ENCODE peak calls at places on chromosome 1, in nine cellular contexts. S, H, V, A, R, J, M, I and L are unnamed samples.

GRCh38 chr1:12150456-12151200 is 16.2 kb upstream of the TNFRSF1B start:
- DNase-seq in M (no peak), H (no peak), S (no peak), I (no peak), V (peak; percentile 45), R (peak; percentile 70), A (no peak), J (peak; percentile 57), L (no peak)

GRCh38 chr1:10007161-10007560 is 10.1 kb downstream of the RBP7 start:
- DNase-seq in R (no peak), A (no peak), I (no peak), J (no peak), S (no peak), M (no peak), H (no peak), V (no peak), L (no peak)

GRCh38 chr1:36553591-36554417 is 71.1 kb upstream of the CSF3R start:
- DNase-seq in H (peak; percentile 97), R (peak; percentile 29), J (peak; percentile 54), V (peak; percentile 63), M (peak; percentile 69), I (no peak), S (peak; percentile 46), A (peak; percentile 52), L (no peak)

GRCh38 chr1:162919043-162919442 is 58.1 kb upstream of the CCDC190 start:
- DNase-seq in M (no peak), R (no peak), V (no peak), H (no peak), J (no peak), S (no peak), I (no peak), A (no peak), L (no peak)

GRCh38 chr1:205660361-205660760 is 19.9 kb downstream of the SLC45A3 start:
- DNase-seq in S (no peak), H (no peak), A (no peak), J (no peak), M (no peak), I (no peak), R (no peak), V (no peak), L (no peak)

GRCh38 chr1:65395887-65396612 is 24.4 kb upstream of the LEPR start:
- DNase-seq in A (no peak), S (no peak), J (no peak), V (no peak), R (no peak), I (peak; percentile 79), M (no peak), H (peak; percentile 56), L (no peak)

GRCh38 chr1:165073402-165074007 is 283.0 kb downstream of the LMX1A start:
- DNase-seq in S (no peak), M (no peak), I (peak; percentile 27), A (no peak), J (no peak), R (peak; percentile 3), H (peak; percentile 86), V (no peak), L (no peak)

GRCh38 chr1:42736152-42736551 is 3.9 kb downstream of the CLDN19 start:
- DNase-seq in I (no peak), R (no peak), M (no peak), J (no peak), H (peak; percentile 64), V (no peak), S (no peak), A (no peak), L (no peak)

GRCh38 chr1:201539561-201540404 is 856 bp downstream of the NAV1 start:
- DNase-seq in R (no peak), V (no peak), S (peak; percentile 59), M (peak; percentile 74), I (peak; percentile 60), J (no peak), A (peak; percentile 47), H (peak; percentile 75), L (no peak)

GRCh38 chr1:201537028-201537427 is 1.9 kb upstream of the NAV1 start:
- DNase-seq in H (no peak), V (no peak), R (no peak), J (no peak), S (no peak), M (no peak), I (no peak), A (no peak), L (no peak)

GRCh38 chr1:201537467-201537866 is 1.5 kb upstream of the NAV1 start:
- DNase-seq in S (no peak), R (no peak), I (no peak), V (no peak), M (no peak), J (no peak), H (no peak), A (no peak), L (no peak)

GRCh38 chr1:201537966-201538617 is 835 bp upstream of the NAV1 start:
- DNase-seq in S (no peak), H (peak; percentile 76), V (no peak), J (no peak), R (no peak), M (no peak), I (no peak), A (no peak), L (no peak)

DNA sequence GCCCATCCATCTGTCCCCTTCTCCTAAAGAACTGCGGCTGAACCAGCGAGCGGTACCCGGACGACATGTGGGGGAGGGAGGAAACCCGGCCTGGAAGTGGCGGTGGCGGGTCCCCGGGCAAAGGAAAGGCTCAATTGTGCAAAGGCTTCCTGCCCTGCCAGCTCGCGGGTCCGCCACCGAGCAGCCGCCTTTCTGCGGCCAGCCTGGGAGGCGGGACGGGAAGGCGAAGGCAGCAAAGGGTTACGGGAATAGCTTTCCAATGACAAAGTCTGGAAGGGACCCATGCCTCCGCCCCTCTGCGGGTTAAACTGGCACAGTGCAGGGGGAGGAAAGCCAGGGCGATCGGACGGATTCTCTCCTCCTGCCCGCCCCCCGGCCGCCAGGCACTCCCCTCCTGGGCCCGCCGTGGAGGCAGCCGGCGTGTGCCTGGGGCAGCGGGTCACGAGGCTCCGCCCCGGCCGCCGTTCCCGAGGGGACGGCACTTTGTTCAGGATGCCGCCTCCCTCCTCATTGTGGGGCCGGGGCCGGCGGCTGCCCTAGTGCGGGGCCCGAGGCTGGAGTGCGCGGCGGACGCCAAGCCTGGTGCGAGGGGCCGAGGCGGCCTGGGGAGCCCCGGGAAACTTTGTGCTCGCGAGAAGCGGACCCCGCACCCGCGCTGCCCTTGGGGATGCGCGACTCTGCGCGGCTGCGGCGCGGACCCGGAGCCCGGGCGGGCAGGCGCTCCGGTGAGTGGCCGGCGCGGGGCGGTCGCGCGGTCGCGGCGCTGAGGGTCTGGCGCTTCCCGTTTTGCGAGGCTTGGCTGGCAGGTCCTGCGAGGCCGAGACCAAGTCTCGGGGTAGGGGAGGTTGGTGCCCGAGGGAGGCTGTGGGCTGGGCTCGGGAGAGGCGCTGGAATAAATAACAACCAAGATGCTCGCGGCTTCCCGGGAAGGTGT is at the start of gene NAV1:
- DNase-seq in S (peak; percentile 70), H (peak; percentile 75), J (no peak), M (peak; percentile 83), R (no peak), I (peak; percentile 75), A (peak; percentile 52), V (no peak), L (no peak)
- H3K4me3 ChIP-seq in S (peak within 1 kb of the TSS; percentile 81), H (peak within 1 kb of the TSS; percentile 94), J (peak within 1 kb of the TSS; percentile 34), M (peak within 1 kb of the TSS; percentile 73), R (peak within 1 kb of the TSS; percentile 50), I (peak within 1 kb of the TSS; percentile 85), A (peak within 1 kb of the TSS; percentile 72), V (peak within 1 kb of the TSS; percentile 43), L (peak within 1 kb of the TSS; percentile 51)

GRCh38 chr1:72037745-72038343 is 244.5 kb downstream of the NEGR1 start:
- DNase-seq in A (peak; percentile 17), S (no peak), V (no peak), J (no peak), H (peak; percentile 80), M (no peak), R (no peak), I (peak; percentile 13), L (no peak)
- TF ChIP-seq CTCF in A (peak; percentile 54), S (peak; percentile 66), V (no peak), J (peak; percentile 40), H (peak; percentile 81), M (no peak), R (peak; percentile 56), I (peak; percentile 53), L (peak; percentile 60)

GRCh38 chr1:24178404-24178803 is 8.7 kb downstream of the IFNLR1 start:
- DNase-seq in I (no peak), M (no peak), A (no peak), S (no peak), V (no peak), H (no peak), J (no peak), R (no peak), L (no peak)

GRCh38 chr1:24179251-24179895 is 7.7 kb downstream of the IFNLR1 start:
- DNase-seq in S (no peak), R (no peak), M (no peak), V (no peak), I (no peak), H (no peak), A (no peak), J (no peak), L (no peak)

GRCh38 chr1:24173638-24174325 is 13.3 kb downstream of the IFNLR1 start:
- DNase-seq in I (no peak), J (no peak), V (no peak), R (no peak), M (no peak), A (no peak), H (no peak), S (no peak), L (no peak)

GRCh38 chr1:24175033-24175755 is 11.9 kb downstream of the IFNLR1 start:
- DNase-seq in V (no peak), A (no peak), R (no peak), M (no peak), I (no peak), S (no peak), J (no peak), H (no peak), L (no peak)

GRCh38 chr1:24177161-24177560 is 9.9 kb downstream of the IFNLR1 start:
- DNase-seq in H (no peak), R (no peak), S (no peak), A (no peak), V (no peak), M (no peak), I (no peak), J (no peak), L (no peak)
- H3K27me3 ChIP-seq in H (no peaks in the 10 kb centered on the region), R (no peaks in the 10 kb centered on the region), S (peaks cover 10% of the 10 kb centered on the region), A (no peaks in the 10 kb centered on the region), V (no peaks in the 10 kb centered on the region), M (no peaks in the 10 kb centered on the region), I (peaks cover 21% of the 10 kb centered on the region), J (no peaks in the 10 kb centered on the region), L (peaks cover 10% of the 10 kb centered on the region)

GRCh38 chr1:22537441-22538139 is 25.7 kb upstream of the EPHA8 start:
- DNase-seq in A (peak; percentile 47), I (no peak), R (no peak), M (peak; percentile 32), J (no peak), V (no peak), H (no peak), S (no peak), L (no peak)

GRCh38 chr1:22543679-22544078 is 19.6 kb upstream of the EPHA8 start:
- DNase-seq in H (no peak), I (no peak), S (no peak), R (no peak), J (no peak), A (no peak), V (no peak), M (no peak), L (no peak)

GRCh38 chr1:22542886-22543285 is 20.4 kb upstream of the EPHA8 start:
- DNase-seq in H (no peak), V (no peak), S (no peak), J (no peak), A (no peak), I (no peak), M (no peak), R (no peak), L (no peak)

GRCh38 chr1:22539510-22540118 is 23.7 kb upstream of the EPHA8 start:
- DNase-seq in A (no peak), M (no peak), H (no peak), I (no peak), S (no peak), J (no peak), V (no peak), R (no peak), L (no peak)

DNA sequence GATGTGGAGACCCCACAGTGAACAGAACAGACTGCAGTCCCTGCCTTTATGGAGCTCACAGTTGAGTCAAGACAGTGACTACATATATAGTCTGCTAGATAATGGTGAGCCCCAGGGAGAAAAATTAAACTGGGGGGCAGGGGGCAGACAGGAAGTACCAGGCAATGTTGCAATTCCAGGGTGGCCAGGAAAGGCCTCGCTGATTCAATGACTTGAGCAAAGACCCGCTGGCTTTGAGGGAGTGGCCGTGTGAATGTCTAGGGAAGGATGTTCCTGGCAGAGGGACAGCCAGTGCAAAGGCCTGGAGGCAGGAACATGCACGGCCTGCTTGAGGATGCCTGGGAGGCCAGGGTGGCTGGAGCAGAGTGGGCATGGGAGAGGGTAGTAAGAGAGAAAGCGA is 23.0 kb upstream of the EPHA8 start:
- DNase-seq in R (no peak), S (no peak), A (no peak), I (no peak), J (no peak), M (no peak), H (no peak), V (no peak), L (no peak)
- H3K4me3 ChIP-seq in R (no peak overlapping the region), S (no peak overlapping the region), A (no peak overlapping the region), I (no peak overlapping the region), J (no peak overlapping the region), M (no peak overlapping the region), H (no peak overlapping the region), V (no peak overlapping the region), L (no peak overlapping the region)